ENCODE peak calls at places on chromosomes 5 and 9, in ten cellular contexts. R, O, N, E, S, I, H, P, L and F are unnamed samples.

GRCh38 chr5:137737349-137738256 is 1.7 kb upstream of the KLHL3 start:
- DNase-seq in R (no peak), O (no peak), N (no peak), E (no peak), S (peak), I (no peak), H (no peak), P (no peak), L (peak), F (no peak)

GRCh38 chr9:3884736-3885135 is 358.9 kb upstream of the RFX3 start:
- DNase-seq in R (no peak), O (peak), N (no peak), E (no peak), S (no peak), I (no peak), H (no peak), P (no peak), L (no peak), F (no peak)

GRCh38 chr5:43038523-43038989 is 1.6 kb downstream of the ANXA2R start:
- DNase-seq in R (no peak), O (no peak), N (no peak), E (no peak), S (no peak), I (no peak), H (no peak), P (no peak), L (peak), F (no peak)

GRCh38 chr5:115580941-115581340 is 21.3 kb downstream of the TICAM2 start:
- DNase-seq in R (no peak), O (no peak), N (no peak), E (no peak), S (no peak), I (no peak), H (no peak), P (no peak), L (no peak), F (no peak)

GRCh38 chr9:92279302-92279701 is 14.2 kb downstream of the IARS1 start:
- DNase-seq in R (no peak), O (no peak), N (no peak), E (no peak), S (no peak), I (no peak), H (no peak), P (no peak), L (no peak), F (no peak)

GRCh38 chr5:176716320-176716719 is 69.0 kb downstream of the TSPAN17 start:
- DNase-seq in R (peak), O (no peak), N (peak), E (no peak), S (peak), I (peak), H (peak), P (peak), L (no peak), F (no peak)

GRCh38 chr5:74630387-74631087 is 10.0 kb downstream of the ENC1 start:
- DNase-seq in R (peak), O (no peak), N (peak), E (no peak), S (peak), I (no peak), H (peak), P (no peak), L (peak), F (no peak)

GRCh38 chr5:171272996-171273970 is 35.8 kb upstream of the TLX3 start:
- DNase-seq in R (no peak), O (peak), N (no peak), E (no peak), S (peak), I (no peak), H (no peak), P (no peak), L (peak), F (no peak)

GRCh38 chr5:886716-887325 is 5.8 kb downstream of the BRD9 start:
- DNase-seq in R (no peak), O (no peak), N (no peak), E (no peak), S (no peak), I (no peak), H (no peak), P (no peak), L (no peak), F (no peak)